ENCODE peak calls at places on chromosomes 7 and 10, in four cellular contexts. B, H, P and I are unnamed samples.

GRCh38 chr7:20330176-20330796 is 414 bp upstream of the ITGB8 start:
- DNase-seq in B (peak; percentile 73), H (peak; percentile 36), P (peak; percentile 64), I (no peak)

GRCh38 chr7:7670490-7670889 is 29.9 kb downstream of the UMAD1 start:
- DNase-seq in B (no peak), H (no peak), P (no peak), I (no peak)

GRCh38 chr7:91243591-91244368 is 20.5 kb upstream of the FZD1 start:
- DNase-seq in B (no peak), H (no peak), P (no peak), I (no peak)

GRCh38 chr7:96591900-96592676 is 117.6 kb downstream of the SEM1 start:
- DNase-seq in B (no peak), H (no peak), P (no peak), I (no peak)

GRCh38 chr7:136254148-136254547 is 277.0 kb upstream of the MTPN start:
- DNase-seq in P (no peak), H (no peak), B (no peak), I (no peak)

GRCh38 chr7:29806131-29806792 is at the start of gene WIPF3:
- DNase-seq in P (peak; percentile 70), H (no peak), B (peak; percentile 61), I (no peak)

GRCh38 chr7:131027287-131027773 is 293.3 kb upstream of the KLF14 start:
- DNase-seq in P (peak; percentile 35), H (no peak), B (no peak), I (no peak)

GRCh38 chr10:50937230-50937907 is 51.9 kb upstream of the A1CF start:
- DNase-seq in B (peak; percentile 32), P (no peak), H (peak; percentile 24), I (no peak)

GRCh38 chr7:154789404-154789803 is 213.5 kb downstream of the PAXIP1 start:
- DNase-seq in P (no peak), B (peak; percentile 63), H (peak; percentile 30), I (no peak)

GRCh38 chr7:30596043-30596641 is 1.5 kb downstream of the GARS1 start:
- DNase-seq in B (peak; percentile 52), P (no peak), H (peak; percentile 42), I (no peak)

GRCh38 chr10:86678999-86679792 is 10.9 kb downstream of the LDB3 start:
- DNase-seq in H (no peak), P (no peak), B (peak; percentile 57), I (peak; percentile 7)

GRCh38 chr10:3886191-3886590 is 101.2 kb upstream of the KLF6 start:
- DNase-seq in P (peak; percentile 67), B (peak; percentile 41), H (no peak), I (no peak)

GRCh38 chr7:134632052-134632451 is 14.6 kb upstream of the BPGM start:
- DNase-seq in H (no peak), P (no peak), B (no peak), I (no peak)

GRCh38 chr10:71285180-71285545 is 33.9 kb upstream of the SLC29A3 start:
- DNase-seq in P (peak; percentile 77), B (peak; percentile 69), H (peak; percentile 28), I (no peak)

GRCh38 chr10:74189999-74190421 is 39.0 kb downstream of the ADK start:
- DNase-seq in B (peak; percentile 62), P (no peak), H (peak; percentile 69), I (peak; percentile 49)

GRCh38 chr7:43758861-43759683 is 592 bp downstream of the BLVRA start:
- DNase-seq in H (no peak), P (peak; percentile 49), B (peak; percentile 62), I (no peak)

GRCh38 chr7:100061518-100062193 is 12.1 kb downstream of the ZSCAN21 start:
- DNase-seq in H (no peak), P (no peak), B (peak; percentile 76), I (no peak)

GRCh38 chr7:155985518-155986427 is 173.5 kb upstream of the SHH start:
- DNase-seq in P (no peak), B (no peak), H (no peak), I (no peak)

GRCh38 chr7:117871778-117872538 is 1.3 kb downstream of the CTTNBP2 start:
- DNase-seq in P (peak; percentile 60), H (no peak), B (no peak), I (no peak)

DNA sequence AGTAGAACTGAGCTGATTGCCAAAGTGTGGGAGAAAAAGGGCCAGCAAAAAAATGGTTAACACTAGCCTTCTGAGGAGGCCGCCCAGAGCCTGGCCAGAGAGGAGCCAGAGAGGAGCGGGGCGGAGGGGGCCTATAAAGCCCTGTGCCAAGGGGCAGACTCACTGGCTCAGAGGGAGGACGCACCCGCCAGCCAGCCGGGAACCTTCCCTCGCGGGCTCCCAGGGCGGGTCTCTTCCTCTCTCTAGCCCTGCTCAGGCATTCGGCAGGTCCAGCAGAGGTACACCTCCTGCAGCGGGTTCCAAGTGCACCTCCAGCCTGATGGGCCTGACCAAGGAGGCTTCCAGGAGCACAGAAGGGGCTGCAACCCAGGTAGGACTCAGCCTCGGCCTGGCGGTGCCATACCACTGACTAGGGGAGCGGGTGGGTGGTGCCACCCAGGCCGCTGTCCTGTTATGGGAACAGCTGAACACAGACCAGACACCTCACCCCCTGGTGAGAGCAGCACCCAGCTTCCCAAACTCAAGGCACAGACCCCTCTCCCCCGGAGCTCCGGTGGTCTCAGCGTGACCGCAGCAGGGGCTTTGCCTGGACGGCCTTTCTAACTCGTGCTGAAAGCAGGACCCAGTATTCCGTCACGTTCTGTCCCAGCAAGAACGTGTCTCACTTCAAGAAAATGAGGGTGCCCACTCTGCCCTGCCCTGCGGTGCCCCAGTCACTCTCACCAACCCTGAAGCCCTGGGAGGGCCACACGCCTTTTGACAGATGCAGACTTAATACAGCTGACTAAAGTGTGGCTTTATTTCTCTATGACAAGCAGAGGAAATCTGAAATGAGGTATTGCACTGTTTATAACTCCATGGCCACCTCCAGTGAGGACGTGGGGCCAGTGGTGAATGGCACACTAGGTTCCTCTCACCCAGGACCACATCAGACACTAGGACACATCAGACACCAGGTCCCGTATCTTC is at the start of gene GPER1:
- DNase-seq in B (no peak), P (peak; percentile 26), H (peak; percentile 74), I (no peak)
- TF ChIP-seq ETV6 in B (no peak), P (no peak), H (no peak), I (no peak)

DNA sequence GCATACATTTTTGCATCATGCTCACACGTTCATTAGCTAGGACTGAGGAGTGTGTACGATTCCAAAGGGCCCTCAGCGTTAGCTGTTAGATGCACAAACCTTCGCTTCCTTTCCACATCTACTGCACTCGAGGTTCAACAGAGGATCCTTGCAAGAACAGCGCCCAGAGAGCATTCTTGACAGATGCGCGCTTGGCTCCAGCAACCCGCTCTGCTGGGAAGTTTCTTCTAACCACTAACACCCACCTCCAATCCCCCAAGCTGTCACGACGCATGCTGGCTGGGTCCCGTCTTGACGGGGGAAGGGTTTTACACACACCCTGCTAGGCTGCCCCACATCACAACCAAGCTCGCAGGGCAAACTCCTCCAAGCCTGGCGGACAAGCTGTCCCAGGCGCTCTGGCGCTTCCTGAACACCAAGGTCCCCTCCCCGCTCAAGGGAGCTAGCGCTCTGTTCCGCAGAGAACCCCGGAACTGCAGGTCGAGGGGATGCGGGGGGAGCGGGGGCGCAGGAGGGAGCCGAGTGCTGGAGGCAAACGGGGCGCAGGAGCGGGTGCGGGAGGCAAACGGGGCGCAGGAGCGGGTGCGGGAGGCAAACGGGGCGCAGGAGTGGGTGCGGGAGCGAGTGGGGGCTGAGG is 653 bp upstream of the ADRB1 start:
- DNase-seq in P (peak; percentile 64), B (no peak), H (no peak), I (no peak)
- TF ChIP-seq ETV6 in P (no peak), B (no peak), H (no peak), I (no peak)

GRCh38 chr10:11107953-11108352 is 90.3 kb downstream of the CELF2 start:
- DNase-seq in B (no peak), H (no peak), P (no peak), I (no peak)

GRCh38 chr10:11108356-11108755 is 90.7 kb downstream of the CELF2 start:
- DNase-seq in P (no peak), H (no peak), B (no peak), I (no peak)

GRCh38 chr10:11112718-11113117 is 95.0 kb downstream of the CELF2 start:
- DNase-seq in H (peak; percentile 9), B (no peak), P (no peak), I (no peak)

GRCh38 chr10:11109590-11109989 is 91.9 kb downstream of the CELF2 start:
- DNase-seq in P (no peak), H (no peak), B (no peak), I (no peak)

DNA sequence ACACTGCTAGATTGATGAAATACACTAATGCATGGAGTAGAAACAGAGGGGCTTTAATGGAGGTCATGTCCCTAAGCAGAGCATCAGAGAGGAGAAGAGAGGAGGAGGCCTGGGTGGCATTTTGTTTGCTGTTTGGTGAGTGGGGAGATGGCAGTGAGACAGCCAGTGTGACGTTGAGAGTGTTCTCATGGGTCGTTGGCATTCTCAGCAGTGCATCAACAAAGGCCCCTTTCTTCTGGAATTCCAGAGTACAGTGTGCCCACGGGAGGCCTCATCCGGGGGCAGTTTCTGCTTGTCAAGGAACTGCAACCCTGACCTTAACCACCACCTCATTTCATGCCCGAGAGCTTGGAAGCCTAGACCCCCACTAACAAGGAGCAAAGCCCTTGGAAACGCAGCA is 92.8 kb downstream of the CELF2 start:
- DNase-seq in H (no peak), B (no peak), P (no peak), I (no peak)
- TF ChIP-seq ETV6 in H (no peak), B (no peak), P (no peak), I (no peak)

DNA sequence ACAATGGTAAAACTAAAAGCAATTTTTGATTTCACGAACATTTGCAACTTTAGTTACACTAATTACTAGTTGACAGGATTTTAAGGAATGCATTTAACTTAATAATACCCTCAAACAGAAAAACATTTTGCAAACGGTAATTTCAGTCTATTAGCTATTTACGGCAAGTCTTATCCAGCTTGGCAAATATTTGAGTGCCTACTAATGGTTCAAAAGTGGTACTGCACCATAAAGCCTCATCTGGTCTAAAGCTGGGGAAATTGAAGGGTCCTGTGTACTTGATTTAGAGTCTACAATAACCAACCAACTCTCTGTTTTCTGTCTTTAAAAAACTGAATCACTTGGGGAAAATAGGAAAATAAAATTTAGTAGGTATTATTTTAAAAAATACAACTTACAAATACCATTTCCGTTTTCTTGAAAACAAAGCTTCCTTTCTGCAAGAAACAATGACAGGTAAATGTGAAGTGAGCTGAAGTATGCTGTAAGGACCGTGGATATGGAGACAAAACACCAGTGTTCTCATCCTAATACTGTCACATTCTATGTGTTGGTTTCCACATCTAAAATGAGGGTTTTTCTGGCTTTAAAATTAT is 142.3 kb downstream of the VPS50 start:
- DNase-seq in P (no peak), H (peak; percentile 30), B (peak; percentile 44), I (no peak)
- TF ChIP-seq ETV6 in P (no peak), H (no peak), B (no peak), I (no peak)

DNA sequence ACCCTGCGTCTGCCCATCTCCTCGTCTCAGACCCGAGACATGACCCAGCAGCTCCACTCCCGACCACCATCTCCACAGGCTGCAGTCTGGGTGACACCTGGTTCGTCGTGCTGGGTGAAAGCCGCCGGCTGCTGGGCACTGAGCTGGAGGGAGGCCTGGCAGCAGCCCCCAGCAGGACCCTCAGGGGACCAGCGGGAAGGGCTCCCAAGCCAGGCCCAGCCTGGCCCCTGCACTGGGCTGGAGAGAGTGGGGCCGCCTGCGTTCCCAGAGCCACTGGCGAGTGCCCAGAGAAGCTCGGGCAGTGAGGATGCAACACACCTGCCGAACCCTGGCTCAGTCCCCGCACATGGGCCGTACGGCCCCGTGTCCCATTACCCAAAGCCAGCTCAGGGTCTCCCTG is 21.3 kb downstream of the CFAP46 start:
- DNase-seq in B (no peak), H (no peak), P (no peak), I (no peak)
- TF ChIP-seq ETV6 in B (no peak), H (no peak), P (no peak), I (no peak)

GRCh38 chr7:937851-938484 is 16.5 kb downstream of the ADAP1 start:
- DNase-seq in P (no peak), H (no peak), B (no peak), I (no peak)
- TF ChIP-seq ETV6 in P (no peak), H (no peak), B (no peak), I (no peak)

GRCh38 chr10:116765549-116766162 is 23.3 kb upstream of the HSPA12A start:
- DNase-seq in H (no peak), B (peak; percentile 61), P (peak; percentile 45), I (no peak)
- TF ChIP-seq ETV6 in H (no peak), B (no peak), P (no peak), I (no peak)